ENCODE peak calls at places on chromosomes 4 and X, in four cellular contexts. Z is substantia nigra, J is H9, M is HCT116. Y is an unnamed sample.

GRCh38 chr4:17758459-17758858 is 23.0 kb downstream of the FAM184B start:
- DNase-seq in Z (no peak), J (no peak), M (no peak), Y (no peak)

GRCh38 chr4:108003964-108004630 is 14.4 kb downstream of the HADH start:
- DNase-seq in Z (no peak), J (no peak), M (no peak), Y (no peak)

GRCh38 chr4:71186566-71187398 is 152.0 kb upstream of the SLC4A4 start:
- DNase-seq in Z (peak), J (peak), M (no peak), Y (no peak)

GRCh38 chr4:31341601-31342375 is 621.6 kb downstream of the PCDH7 start:
- DNase-seq in Z (no peak), J (no peak), M (no peak), Y (no peak)

GRCh38 chr4:108382751-108383150 is 214.0 kb upstream of the LEF1 start:
- DNase-seq in Z (no peak), J (no peak), M (no peak), Y (no peak)

GRCh38 chr4:140641105-140641555 is 72.4 kb upstream of the UCP1 start:
- DNase-seq in Z (no peak), J (no peak), M (no peak), Y (no peak)

GRCh38 chr4:129968778-129969177 is 872.8 kb downstream of the C4orf33 start:
- DNase-seq in Z (no peak), J (no peak), M (no peak), Y (no peak)

GRCh38 chrX:154384284-154384892 is 5.3 kb downstream of the EMD start:
- DNase-seq in Z (no peak), J (no peak), M (no peak), Y (no peak)

GRCh38 chrX:153055827-153056748 is at the start of gene PNMA3:
- DNase-seq in Z (no peak), J (peak), M (no peak), Y (no peak)

GRCh38 chrX:2608638-2609430 is 82.3 kb upstream of the CD99 start:
- DNase-seq in Z (no peak), J (peak), M (peak), Y (no peak)

GRCh38 chrX:49272426-49272825 is 2.8 kb downstream of the PPP1R3F start:
- DNase-seq in Z (no peak), J (no peak), M (no peak), Y (no peak)

GRCh38 chrX:151776113-151776790 is 41.7 kb downstream of the CNGA2 start:
- DNase-seq in Z (no peak), J (peak), M (no peak), Y (no peak)

GRCh38 chr4:84530449-84530848 is 31.4 kb upstream of the NKX6-1 start:
- DNase-seq in Z (no peak), J (no peak), M (no peak), Y (peak)

GRCh38 chr4:41363384-41363981 is 106.8 kb downstream of the UCHL1 start:
- DNase-seq in Z (peak), J (peak), M (no peak), Y (no peak)

GRCh38 chr4:20433101-20433705 is 181.5 kb downstream of the SLIT2 start:
- DNase-seq in Z (no peak), J (no peak), M (no peak), Y (no peak)

GRCh38 chr4:146053901-146054300 is 115.3 kb upstream of the ZNF827 start:
- DNase-seq in Z (no peak), J (no peak), M (no peak), Y (no peak)

DNA sequence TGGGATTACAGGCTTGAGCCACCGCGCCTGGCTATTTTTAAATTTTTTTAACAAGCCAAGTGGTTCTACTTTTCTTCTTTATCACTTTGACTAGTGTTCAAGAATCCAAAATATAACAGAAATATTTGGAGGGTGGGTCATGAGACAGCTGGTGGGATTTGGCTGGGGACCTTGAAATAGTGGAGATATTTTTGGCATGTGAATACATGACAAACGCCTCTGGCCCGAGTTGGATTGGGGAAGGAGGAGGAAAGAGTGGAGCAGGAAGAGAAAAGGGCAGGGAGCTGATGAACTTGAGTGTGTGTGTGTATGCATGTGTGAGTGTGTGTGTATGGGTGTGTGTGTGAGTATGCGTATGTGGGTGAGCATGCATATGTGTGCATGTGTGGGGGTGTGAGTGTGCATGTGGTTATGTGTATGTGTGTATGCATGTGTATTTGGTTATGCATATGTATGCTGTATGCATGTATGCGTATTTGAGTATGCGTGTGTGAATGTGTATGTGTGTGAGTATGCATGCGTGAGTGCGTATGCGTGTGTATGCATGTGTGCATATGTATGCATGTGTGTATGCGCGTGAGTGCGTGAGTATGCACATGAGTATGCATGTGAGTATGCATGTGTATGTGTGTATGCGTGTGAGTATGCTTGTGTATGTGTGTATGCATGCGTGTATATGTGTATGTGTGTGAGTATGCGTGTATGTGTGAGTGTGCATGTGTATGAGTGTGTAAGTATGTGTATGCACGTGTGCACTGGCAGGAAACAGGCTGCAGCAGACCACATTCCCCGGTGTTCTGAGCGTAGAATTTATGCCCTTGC is 49.6 kb downstream of the JADE1 start:
- DNase-seq in Z (no peak), J (no peak), M (no peak), Y (no peak)
- H3K27ac ChIP-seq in Z (no peak), J (peak), M (no peak), Y (no peak)

DNA sequence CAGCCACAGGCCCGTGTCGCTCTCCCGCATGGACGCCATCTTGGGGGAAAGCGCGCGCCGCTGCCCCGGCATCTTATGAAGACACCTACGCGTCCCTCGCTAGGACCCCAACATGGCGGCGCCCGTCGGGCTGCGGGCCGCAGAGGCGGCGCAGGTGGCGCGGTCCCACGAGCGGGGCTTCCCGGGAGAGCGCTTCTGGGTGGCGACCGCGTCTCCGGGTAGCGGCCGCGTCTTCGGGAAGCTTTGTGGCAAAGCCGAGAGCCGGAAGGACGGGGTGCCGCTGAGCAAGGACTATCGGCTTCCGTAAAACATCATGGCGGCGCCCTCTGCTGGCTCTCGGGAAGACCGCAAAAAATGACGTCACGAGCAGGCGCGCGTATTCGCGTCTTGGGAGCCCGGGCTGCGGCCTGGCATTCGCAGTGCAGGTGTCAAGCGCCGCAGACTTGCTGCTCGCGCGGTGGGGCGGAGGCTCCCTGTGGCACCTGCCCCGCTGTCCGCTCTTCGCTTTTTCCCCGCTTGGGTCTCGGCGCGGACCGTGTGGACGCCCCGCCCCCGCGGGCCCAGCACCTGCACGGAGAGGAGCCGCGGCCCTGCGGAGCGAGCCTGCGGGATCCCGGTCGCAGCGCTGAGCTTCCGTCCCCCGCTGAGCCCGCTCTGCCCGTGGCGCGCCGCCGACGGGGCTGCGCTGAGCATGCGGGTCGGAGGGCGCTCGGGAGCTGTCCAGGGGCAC is at the start of gene NELFA:
- DNase-seq in Z (peak), J (peak), M (peak), Y (peak)
- H3K27ac ChIP-seq in Z (peak), J (no peak), M (peak), Y (peak)

GRCh38 chr4:117400039-117400835 is 314.9 kb upstream of the TRAM1L1 start:
- DNase-seq in Z (no peak), J (no peak), M (peak), Y (peak)
- H3K27ac ChIP-seq in Z (no peak), J (no peak), M (no peak), Y (peak)

GRCh38 chrX:40844476-40844875 is 109.1 kb upstream of the MED14 start:
- DNase-seq in Z (no peak), J (no peak), M (no peak), Y (no peak)
- H3K27ac ChIP-seq in Z (no peak), J (peak), M (no peak), Y (no peak)

DNA sequence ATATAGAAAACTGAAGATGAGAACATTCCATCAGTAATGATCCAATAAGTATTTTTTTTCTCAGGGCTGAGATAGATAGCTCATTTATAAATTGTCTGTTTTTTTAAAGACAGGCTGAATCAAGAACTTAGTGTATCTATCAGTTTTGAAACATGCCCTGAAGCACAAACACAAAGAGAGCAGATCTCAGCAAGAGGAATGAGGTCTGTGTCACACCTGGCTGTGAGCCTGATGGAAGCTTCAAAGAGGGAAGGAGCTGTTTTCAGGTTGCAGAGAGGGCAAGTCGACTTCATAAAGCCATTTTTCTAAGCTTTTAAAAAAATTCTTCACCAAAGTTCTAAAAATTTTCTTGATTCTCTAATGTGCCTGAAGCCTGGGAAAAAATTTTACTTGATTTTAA is 434.9 kb downstream of the PDGFC start:
- DNase-seq in Z (no peak), J (no peak), M (no peak), Y (no peak)
- H3K27ac ChIP-seq in Z (no peak), J (no peak), M (no peak), Y (no peak)

GRCh38 chr4:149884529-149885206 is 69.0 kb upstream of the IQCM start:
- DNase-seq in Z (no peak), J (no peak), M (no peak), Y (no peak)

GRCh38 chr4:149881744-149882143 is 66.1 kb upstream of the IQCM start:
- DNase-seq in Z (no peak), J (no peak), M (no peak), Y (no peak)

GRCh38 chr4:149887091-149887490 is 71.4 kb upstream of the IQCM start:
- DNase-seq in Z (no peak), J (no peak), M (no peak), Y (no peak)

GRCh38 chr4:149885896-149886295 is 70.3 kb upstream of the IQCM start:
- DNase-seq in Z (no peak), J (no peak), M (no peak), Y (no peak)

GRCh38 chr4:149884046-149884445 is 68.4 kb upstream of the IQCM start:
- DNase-seq in Z (no peak), J (no peak), M (no peak), Y (no peak)
- H3K27ac ChIP-seq in Z (no peak), J (no peak), M (no peak), Y (peak)

DNA sequence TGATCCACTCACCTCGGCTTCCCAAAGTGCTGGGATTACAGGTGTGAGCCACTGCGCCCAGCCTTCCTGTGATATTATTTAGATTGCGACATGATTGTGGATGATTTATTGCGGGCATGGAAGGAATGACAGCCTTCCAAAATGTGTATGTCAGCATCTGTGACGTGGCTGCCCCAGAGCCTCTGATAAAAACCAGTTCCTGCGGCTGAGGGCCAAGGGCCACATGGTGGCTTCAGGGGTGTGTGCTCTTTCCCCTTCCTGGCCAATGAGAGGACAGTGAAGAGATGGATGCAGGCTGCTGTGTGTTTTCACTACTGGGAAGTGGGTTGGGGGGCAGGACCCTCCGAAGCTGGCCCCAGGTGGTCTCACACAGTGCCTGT is 57.4 kb upstream of the HGFAC start:
- DNase-seq in Z (no peak), J (no peak), M (no peak), Y (no peak)
- H3K27ac ChIP-seq in Z (peak), J (no peak), M (no peak), Y (no peak)

Y was measured in SK-N-MC.